ENCODE peak calls at places on chromosome 20, in eight cellular contexts. I, T, U, F, O, G, N and H are unnamed samples.

GRCh38 chr20:57947421-57948176 is 237.8 kb upstream of the PMEPA1 start:
- DNase-seq in I (no peak), T (no peak), U (peak; percentile 88), F (no peak), O (no peak), G (no peak), N (no peak), H (no peak)

GRCh38 chr20:13396036-13396435 is 175.0 kb downstream of the ISM1 start:
- DNase-seq in I (no peak), T (no peak), U (peak; percentile 62), F (no peak), O (no peak), G (no peak), N (no peak), H (no peak)

GRCh38 chr20:10481671-10482070 is 46.6 kb downstream of the SLX4IP start:
- DNase-seq in I (no peak), T (no peak), U (no peak), F (no peak), O (no peak), G (no peak), N (no peak), H (no peak)

GRCh38 chr20:8116067-8116811 is 15.8 kb upstream of the PLCB1 start:
- DNase-seq in I (no peak), T (no peak), U (peak; percentile 62), F (no peak), O (no peak), G (no peak), N (no peak), H (no peak)

GRCh38 chr20:51935003-51935358 is 132.7 kb upstream of the SALL4 start:
- DNase-seq in I (no peak), T (no peak), U (no peak), F (no peak), O (no peak), G (no peak), N (no peak), H (no peak)

GRCh38 chr20:15867017-15867416 is 706.2 kb downstream of the KIF16B start:
- DNase-seq in I (no peak), T (no peak), U (no peak), F (no peak), O (no peak), G (no peak), N (no peak), H (no peak)

GRCh38 chr20:8372819-8373218 is 240.8 kb downstream of the PLCB1 start:
- DNase-seq in I (no peak), T (no peak), U (no peak), F (no peak), O (no peak), G (no peak), N (no peak), H (no peak)

GRCh38 chr20:41249371-41249770 is 68.2 kb downstream of the ZHX3 start:
- DNase-seq in I (peak; percentile 39), T (no peak), U (peak; percentile 88), F (peak; percentile 60), O (no peak), G (peak; percentile 18), N (peak; percentile 47), H (peak; percentile 55)

GRCh38 chr20:46710149-46710913 is 882 bp downstream of the SLC2A10 start:
- DNase-seq in I (peak; percentile 59), T (no peak), U (no peak), F (no peak), O (no peak), G (no peak), N (no peak), H (no peak)

GRCh38 chr20:60037120-60037499 is 78.9 kb downstream of the CDH26 start:
- DNase-seq in I (no peak), T (no peak), U (peak; percentile 29), F (no peak), O (no peak), G (peak; percentile 32), N (no peak), H (no peak)

GRCh38 chr20:6173481-6173880 is 50.7 kb upstream of the FERMT1 start:
- DNase-seq in I (no peak), T (no peak), U (no peak), F (no peak), O (no peak), G (no peak), N (no peak), H (no peak)
- H3K27ac ChIP-seq in I (no peak overlapping the region), T (no peak overlapping the region), U (no peak overlapping the region), F (no peak overlapping the region), O (no peak overlapping the region), G (no peak overlapping the region), N (no peak overlapping the region), H (no peak overlapping the region)

DNA sequence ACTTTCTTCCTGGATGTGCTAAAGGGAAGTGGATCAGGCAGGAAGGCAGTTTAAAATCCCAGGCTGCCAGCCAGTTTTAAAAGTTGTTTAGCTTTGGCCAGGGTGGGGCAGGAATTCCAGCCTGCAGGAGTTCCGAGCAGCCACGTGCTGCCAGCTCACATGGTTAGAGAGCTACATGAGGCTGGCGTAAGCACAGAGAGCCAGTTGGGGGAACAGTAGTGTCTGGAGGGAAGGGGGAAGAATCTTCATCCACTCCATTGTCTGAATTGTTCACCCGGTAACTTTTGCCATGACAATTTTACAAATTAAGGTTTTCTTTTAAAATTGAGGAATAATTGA is 12.0 kb downstream of the CDC25B start:
- DNase-seq in I (peak; percentile 95), T (peak; percentile 80), U (peak; percentile 89), F (peak; percentile 89), O (no peak), G (peak; percentile 99), N (peak; percentile 80), H (peak; percentile 89)
- H3K4me3 ChIP-seq in I (no peak overlapping the region), T (no peak overlapping the region), U (no peak overlapping the region), F (no peak overlapping the region), O (no peak overlapping the region), G (peak overlapping the region; percentile 13), N (peak overlapping the region; percentile 23), H (no peak overlapping the region)

GRCh38 chr20:62387219-62387913 is 463 bp downstream of the RPS21 start:
- DNase-seq in I (no peak), T (no peak), U (no peak), F (no peak), O (no peak), G (no peak), N (no peak), H (no peak)
- TF ChIP-seq CTCF in I (no peak), T (no peak), U (no peak), F (no peak), O (no peak), G (no peak), N (no peak), H (no peak)

GRCh38 chr20:821083-822065 is 12.1 kb upstream of the FAM110A start:
- DNase-seq in I (no peak), T (no peak), U (no peak), F (no peak), O (no peak), G (no peak), N (no peak), H (no peak)
- H3K27ac ChIP-seq in I (no peak overlapping the region), T (no peak overlapping the region), U (no peak overlapping the region), F (no peak overlapping the region), O (no peak overlapping the region), G (no peak overlapping the region), N (no peak overlapping the region), H (no peak overlapping the region)

DNA sequence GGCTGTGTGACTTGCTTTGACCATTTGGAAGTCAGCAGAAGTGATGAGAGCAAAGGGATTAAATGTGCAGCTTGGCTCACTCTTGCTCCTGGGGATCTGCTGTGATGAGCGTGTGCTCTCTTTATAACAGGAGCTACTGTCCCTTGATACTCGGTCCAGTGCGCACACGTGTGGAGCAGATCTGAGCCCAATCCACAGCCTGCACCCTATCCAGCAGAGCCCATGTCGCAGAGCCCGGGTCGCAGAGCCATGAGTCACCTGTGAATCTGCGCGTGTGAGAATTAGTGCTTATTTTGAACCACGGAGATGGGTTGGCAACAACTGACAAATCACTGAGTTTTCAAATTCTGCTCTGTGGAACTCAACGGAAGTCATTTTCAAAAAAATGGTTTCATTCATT is 291.0 kb upstream of the SULF2 start:
- DNase-seq in I (no peak), T (no peak), U (no peak), F (no peak), O (no peak), G (no peak), N (no peak), H (no peak)
- H3K4me3 ChIP-seq in I (no peak overlapping the region), T (no peak overlapping the region), U (no peak overlapping the region), F (no peak overlapping the region), O (no peak overlapping the region), G (no peak overlapping the region), N (no peak overlapping the region), H (no peak overlapping the region)

GRCh38 chr20:23179766-23180403 is 93.8 kb upstream of the CD93 start:
- DNase-seq in I (no peak), T (no peak), U (no peak), F (no peak), O (no peak), G (no peak), N (no peak), H (no peak)

GRCh38 chr20:23174821-23175220 is 88.7 kb upstream of the CD93 start:
- DNase-seq in I (no peak), T (no peak), U (no peak), F (no peak), O (no peak), G (no peak), N (no peak), H (no peak)

GRCh38 chr20:23180451-23180921 is 94.4 kb upstream of the CD93 start:
- DNase-seq in I (no peak), T (no peak), U (no peak), F (no peak), O (no peak), G (no peak), N (peak; percentile 73), H (no peak)

DNA sequence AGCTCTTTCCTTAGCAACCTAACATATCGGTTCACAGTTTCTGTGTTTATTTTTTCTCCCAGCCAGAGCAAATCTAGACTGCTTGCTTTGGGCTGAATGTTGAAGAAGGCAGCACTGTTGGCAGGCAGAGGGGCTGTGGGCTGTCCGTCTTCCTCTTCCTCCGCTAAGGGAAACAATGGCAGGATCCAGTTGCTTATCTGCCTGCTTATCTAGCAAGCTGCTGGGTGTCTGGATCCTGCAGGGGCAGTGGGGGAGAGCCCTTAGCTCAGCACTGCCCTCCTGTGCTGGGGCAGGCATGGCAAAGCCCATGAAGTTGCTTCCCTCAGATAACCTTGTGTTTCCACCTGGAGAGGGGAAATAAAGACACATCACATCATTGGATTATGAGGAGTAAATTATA is 92.7 kb upstream of the CD93 start:
- DNase-seq in I (no peak), T (no peak), U (no peak), F (no peak), O (no peak), G (no peak), N (no peak), H (no peak)
- TF ChIP-seq CTCF in I (no peak), T (peak; percentile 35), U (no peak), F (peak; percentile 15), O (no peak), G (no peak), N (no peak), H (no peak)

GRCh38 chr20:50186151-50186885 is 4.3 kb upstream of the CEBPB start:
- DNase-seq in I (peak; percentile 98), T (peak; percentile 82), U (peak; percentile 33), F (peak; percentile 93), O (peak; percentile 93), G (peak; percentile 89), N (peak; percentile 99), H (peak; percentile 97)
- H3K27ac ChIP-seq in I (no peak overlapping the region), T (no peak overlapping the region), U (no peak overlapping the region), F (no peak overlapping the region), O (no peak overlapping the region), G (peak overlapping the region; percentile 98), N (peak overlapping the region; percentile 99), H (no peak overlapping the region)